ENCODE peak calls at places on chromosomes 13 and 19, in five cellular contexts. One of them, this sample, is unnamed.

GRCh38 chr19:53254451-53255341 is at the start of gene ZNF677:
- DNase-seq in AG10803: peak
- DNase-seq in tibial nerve: peak
- DNase-seq in pancreas: peak
- DNase-seq in GM12864: no peak
- DNase-seq in this sample: peak

GRCh38 chr13:31012285-31013024 is 80.0 kb downstream of the TEX26 start:
- DNase-seq in AG10803: peak
- DNase-seq in tibial nerve: no peak
- DNase-seq in pancreas: no peak
- DNase-seq in GM12864: no peak
- DNase-seq in this sample: peak

GRCh38 chr13:42574011-42574410 is at the start of gene TNFSF11:
- DNase-seq in AG10803: no peak
- DNase-seq in tibial nerve: no peak
- DNase-seq in pancreas: peak
- DNase-seq in GM12864: no peak
- DNase-seq in this sample: peak

GRCh38 chr19:56118666-56119584 is 2.2 kb downstream of the ZNF787 start:
- DNase-seq in AG10803: no peak
- DNase-seq in tibial nerve: no peak
- DNase-seq in pancreas: no peak
- DNase-seq in GM12864: no peak
- DNase-seq in this sample: no peak

GRCh38 chr13:113547248-113547971 is 37.1 kb upstream of the TFDP1 start:
- DNase-seq in AG10803: peak
- DNase-seq in tibial nerve: no peak
- DNase-seq in pancreas: no peak
- DNase-seq in GM12864: no peak
- DNase-seq in this sample: peak

GRCh38 chr13:96473463-96474157 is 383.7 kb downstream of the HS6ST3 start:
- DNase-seq in AG10803: no peak
- DNase-seq in tibial nerve: no peak
- DNase-seq in pancreas: no peak
- DNase-seq in GM12864: no peak
- DNase-seq in this sample: no peak

GRCh38 chr13:38850868-38851626 is 139.6 kb downstream of the STOML3 start:
- DNase-seq in AG10803: no peak
- DNase-seq in tibial nerve: no peak
- DNase-seq in pancreas: no peak
- DNase-seq in GM12864: no peak
- DNase-seq in this sample: no peak

GRCh38 chr19:30870861-30871260 is 478.4 kb downstream of the TSHZ3 start:
- DNase-seq in AG10803: peak
- DNase-seq in tibial nerve: no peak
- DNase-seq in pancreas: no peak
- DNase-seq in GM12864: no peak
- DNase-seq in this sample: peak

GRCh38 chr13:20378721-20379120 is 146.6 kb upstream of the GJB6 start:
- DNase-seq in AG10803: no peak
- DNase-seq in tibial nerve: no peak
- DNase-seq in pancreas: no peak
- DNase-seq in GM12864: no peak
- DNase-seq in this sample: no peak

GRCh38 chr13:85013006-85013405 is 786.2 kb downstream of the SLITRK6 start:
- DNase-seq in AG10803: no peak
- DNase-seq in tibial nerve: no peak
- DNase-seq in pancreas: no peak
- DNase-seq in GM12864: no peak
- DNase-seq in this sample: no peak

GRCh38 chr19:37691881-37692504 is 27.6 kb downstream of the ZNF607 start:
- DNase-seq in AG10803: peak
- DNase-seq in tibial nerve: peak
- DNase-seq in pancreas: peak
- DNase-seq in GM12864: peak
- DNase-seq in this sample: peak

GRCh38 chr13:44404261-44405139 is 30.9 kb downstream of the SERP2 start:
- DNase-seq in AG10803: no peak
- DNase-seq in tibial nerve: no peak
- DNase-seq in pancreas: no peak
- DNase-seq in GM12864: no peak
- DNase-seq in this sample: no peak

GRCh38 chr19:40596608-40597328 is 4.4 kb upstream of the LTBP4 start:
- DNase-seq in AG10803: no peak
- DNase-seq in tibial nerve: no peak
- DNase-seq in pancreas: peak
- DNase-seq in GM12864: no peak
- DNase-seq in this sample: peak

GRCh38 chr13:99642006-99642405 is 140.7 kb downstream of the TM9SF2 start:
- DNase-seq in AG10803: no peak
- DNase-seq in tibial nerve: no peak
- DNase-seq in pancreas: no peak
- DNase-seq in GM12864: no peak
- DNase-seq in this sample: no peak

GRCh38 chr19:3058009-3058820 is 4.1 kb downstream of the TLE5 start:
- DNase-seq in AG10803: no peak
- DNase-seq in tibial nerve: no peak
- DNase-seq in pancreas: no peak
- DNase-seq in GM12864: no peak
- DNase-seq in this sample: no peak

GRCh38 chr13:106390360-106390759 is 145.1 kb downstream of the EFNB2 start:
- DNase-seq in AG10803: no peak
- DNase-seq in tibial nerve: no peak
- DNase-seq in pancreas: no peak
- DNase-seq in GM12864: no peak
- DNase-seq in this sample: no peak

GRCh38 chr13:23966691-23967615 is 69.7 kb upstream of the C1QTNF9B start:
- DNase-seq in AG10803: no peak
- DNase-seq in tibial nerve: no peak
- DNase-seq in pancreas: no peak
- DNase-seq in GM12864: peak
- DNase-seq in this sample: peak

GRCh38 chr13:49356224-49356623 is 87.6 kb downstream of the CAB39L start:
- DNase-seq in AG10803: peak
- DNase-seq in tibial nerve: no peak
- DNase-seq in pancreas: no peak
- DNase-seq in GM12864: no peak
- DNase-seq in this sample: peak

GRCh38 chr19:42301646-42302204 is at the start of gene PRR19:
- DNase-seq in AG10803: no peak
- DNase-seq in tibial nerve: no peak
- DNase-seq in pancreas: no peak
- DNase-seq in GM12864: no peak
- DNase-seq in this sample: no peak

GRCh38 chr19:17749912-17750317 is 1.4 kb upstream of the FCHO1 start:
- DNase-seq in AG10803: no peak
- DNase-seq in tibial nerve: no peak
- DNase-seq in pancreas: no peak
- DNase-seq in GM12864: no peak
- DNase-seq in this sample: peak

GRCh38 chr19:1121395-1121794 is 17.6 kb downstream of the GPX4 start:
- DNase-seq in AG10803: no peak
- DNase-seq in tibial nerve: no peak
- DNase-seq in pancreas: no peak
- DNase-seq in GM12864: no peak
- DNase-seq in this sample: no peak

GRCh38 chr19:55642153-55643002 is 1.1 kb upstream of the ZNF581 start:
- DNase-seq in AG10803: no peak
- DNase-seq in tibial nerve: no peak
- DNase-seq in pancreas: no peak
- DNase-seq in GM12864: no peak
- DNase-seq in this sample: peak

GRCh38 chr19:29952127-29952526 is 10.1 kb downstream of the URI1 start:
- DNase-seq in AG10803: no peak
- DNase-seq in tibial nerve: no peak
- DNase-seq in pancreas: no peak
- DNase-seq in GM12864: no peak
- DNase-seq in this sample: peak

GRCh38 chr19:32357720-32358119 is 12.3 kb downstream of the ZNF507 start:
- DNase-seq in AG10803: no peak
- DNase-seq in tibial nerve: no peak
- DNase-seq in pancreas: no peak
- DNase-seq in GM12864: no peak
- DNase-seq in this sample: peak

GRCh38 chr19:7681336-7682174 is 922 bp downstream of the TRAPPC5 start:
- DNase-seq in AG10803: peak
- DNase-seq in tibial nerve: peak
- DNase-seq in pancreas: peak
- DNase-seq in GM12864: peak
- DNase-seq in this sample: peak

GRCh38 chr19:43789029-43789428 is 8.3 kb upstream of the KCNN4 start:
- DNase-seq in AG10803: peak
- DNase-seq in tibial nerve: no peak
- DNase-seq in pancreas: no peak
- DNase-seq in GM12864: no peak
- DNase-seq in this sample: peak

GRCh38 chr19:36111200-36111539 is 227 bp downstream of the OVOL3 start:
- DNase-seq in AG10803: no peak
- DNase-seq in tibial nerve: no peak
- DNase-seq in pancreas: no peak
- DNase-seq in GM12864: no peak
- DNase-seq in this sample: no peak

GRCh38 chr13:111401755-111402154 is 81.3 kb downstream of the TEX29 start:
- DNase-seq in AG10803: no peak
- DNase-seq in tibial nerve: no peak
- DNase-seq in pancreas: no peak
- DNase-seq in GM12864: no peak
- DNase-seq in this sample: no peak

GRCh38 chr13:48783181-48783630 is 129.5 kb downstream of the CYSLTR2 start:
- DNase-seq in AG10803: peak
- DNase-seq in tibial nerve: peak
- DNase-seq in pancreas: no peak
- DNase-seq in GM12864: no peak
- DNase-seq in this sample: peak

GRCh38 chr13:59304596-59304995 is 859.1 kb downstream of the DIAPH3 start:
- DNase-seq in AG10803: no peak
- DNase-seq in tibial nerve: no peak
- DNase-seq in pancreas: no peak
- DNase-seq in GM12864: no peak
- DNase-seq in this sample: no peak

GRCh38 chr19:3061214-3062161 is 807 bp downstream of the TLE5 start:
- DNase-seq in AG10803: peak
- DNase-seq in tibial nerve: no peak
- DNase-seq in pancreas: peak
- DNase-seq in GM12864: no peak
- DNase-seq in this sample: peak

GRCh38 chr19:18266863-18267686 is 7.2 kb downstream of the IQCN start:
- DNase-seq in AG10803: no peak
- DNase-seq in tibial nerve: no peak
- DNase-seq in pancreas: no peak
- DNase-seq in GM12864: no peak
- DNase-seq in this sample: no peak

DNA sequence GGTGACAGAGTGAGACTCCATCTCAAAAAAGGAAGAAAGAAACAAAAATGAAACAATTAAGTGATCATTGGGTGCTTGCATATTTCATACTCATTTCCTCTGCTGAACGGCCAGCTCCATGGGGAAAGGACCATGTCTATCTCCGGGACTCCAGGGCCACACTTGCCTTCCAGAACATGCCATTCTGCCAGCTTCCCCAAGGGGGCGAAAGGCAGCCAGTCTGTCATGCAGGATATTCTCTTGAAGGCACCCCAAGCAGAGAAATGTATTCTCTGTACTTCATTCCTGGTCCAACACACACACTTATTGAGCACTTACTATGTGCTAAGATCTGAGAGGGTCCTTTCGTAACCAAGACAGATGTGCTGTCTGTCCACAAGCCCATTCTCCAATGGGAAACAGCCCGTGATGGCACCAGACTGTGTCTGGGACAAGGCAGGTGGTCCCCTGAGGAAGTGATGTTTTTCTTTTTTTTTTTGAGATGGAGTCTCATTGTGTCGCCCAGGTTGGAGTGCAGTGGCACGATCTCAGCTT is 10.2 kb upstream of the CARM1 start:
- DNase-seq in AG10803: peak
- DNase-seq in tibial nerve: no peak
- DNase-seq in pancreas: no peak
- DNase-seq in GM12864: no peak
- DNase-seq in this sample: peak
- H3K4me3 ChIP-seq in AG10803: no peak
- H3K4me3 ChIP-seq in tibial nerve: no peak
- H3K4me3 ChIP-seq in pancreas: no peak
- H3K4me3 ChIP-seq in GM12864: no peak
- H3K4me3 ChIP-seq in this sample: no peak

GRCh38 chr13:27138457-27139093 is 33.0 kb downstream of the USP12 start:
- DNase-seq in AG10803: no peak
- DNase-seq in tibial nerve: no peak
- DNase-seq in pancreas: no peak
- DNase-seq in GM12864: no peak
- DNase-seq in this sample: no peak

GRCh38 chr13:27139565-27139964 is 32.0 kb downstream of the USP12 start:
- DNase-seq in AG10803: no peak
- DNase-seq in tibial nerve: no peak
- DNase-seq in pancreas: no peak
- DNase-seq in GM12864: no peak
- DNase-seq in this sample: no peak

GRCh38 chr13:27137759-27138158 is 33.9 kb downstream of the USP12 start:
- DNase-seq in AG10803: peak
- DNase-seq in tibial nerve: no peak
- DNase-seq in pancreas: no peak
- DNase-seq in GM12864: no peak
- DNase-seq in this sample: peak

GRCh38 chr13:27141746-27142145 is 29.9 kb downstream of the USP12 start:
- DNase-seq in AG10803: no peak
- DNase-seq in tibial nerve: no peak
- DNase-seq in pancreas: no peak
- DNase-seq in GM12864: no peak
- DNase-seq in this sample: no peak

GRCh38 chr13:27140060-27140459 is 31.6 kb downstream of the USP12 start:
- DNase-seq in AG10803: no peak
- DNase-seq in tibial nerve: no peak
- DNase-seq in pancreas: no peak
- DNase-seq in GM12864: no peak
- DNase-seq in this sample: no peak
- TF ChIP-seq CTCF in AG10803: no peak
- TF ChIP-seq CTCF in tibial nerve: no peak
- TF ChIP-seq CTCF in pancreas: no peak
- TF ChIP-seq CTCF in GM12864: no peak
- TF ChIP-seq CTCF in this sample: no peak

GRCh38 chr19:33465371-33465770 is 56.2 kb downstream of the PEPD start:
- DNase-seq in AG10803: no peak
- DNase-seq in tibial nerve: no peak
- DNase-seq in pancreas: no peak
- DNase-seq in GM12864: no peak
- DNase-seq in this sample: no peak
- H3K4me3 ChIP-seq in AG10803: no peak
- H3K4me3 ChIP-seq in tibial nerve: no peak
- H3K4me3 ChIP-seq in pancreas: no peak
- H3K4me3 ChIP-seq in GM12864: no peak
- H3K4me3 ChIP-seq in this sample: no peak

DNA sequence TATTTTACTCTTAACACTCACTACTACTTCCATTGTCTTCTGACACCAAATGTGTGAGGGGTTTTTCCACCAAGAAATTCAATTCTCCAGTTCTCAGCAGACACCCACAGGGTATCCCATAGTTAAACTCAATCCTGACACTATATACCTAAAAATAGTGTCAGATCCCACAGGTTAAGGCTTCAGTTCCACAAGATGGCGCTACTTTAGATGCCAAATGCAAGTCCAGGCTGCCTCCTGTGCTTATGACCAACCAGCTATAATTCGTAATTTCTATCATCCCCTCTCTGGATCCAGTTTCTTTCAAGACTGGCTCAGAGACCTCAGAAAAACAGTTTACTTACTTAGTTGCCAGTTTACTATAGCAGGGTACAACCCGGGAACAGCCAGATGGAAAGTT is 1146.2 kb upstream of the SPRY2 start:
- DNase-seq in AG10803: no peak
- DNase-seq in tibial nerve: no peak
- DNase-seq in pancreas: no peak
- DNase-seq in GM12864: no peak
- DNase-seq in this sample: peak
- TF ChIP-seq CTCF in AG10803: no peak
- TF ChIP-seq CTCF in tibial nerve: no peak
- TF ChIP-seq CTCF in pancreas: no peak
- TF ChIP-seq CTCF in GM12864: no peak
- TF ChIP-seq CTCF in this sample: peak